ENCODE peak calls at places on chromosomes 1 and 21, in ten cellular contexts. L, O, F, V, I, P, B, X, K and W are unnamed samples. For H3K36me3, the result is how much of the 10 kb centered on the place peaks cover.

GRCh38 chr1:61058477-61059245 is 23.7 kb upstream of the NFIA start:
- DNase-seq in X (no peak), K (peak), O (peak), V (no peak), P (peak), L (peak), I (no peak), F (no peak), B (no peak), W (no peak)

GRCh38 chr1:87888456-87888855 is 559.8 kb downstream of the LMO4 start:
- DNase-seq in F (no peak), V (no peak), P (peak), I (no peak), X (no peak), K (peak), L (no peak), O (no peak), B (peak), W (no peak)

GRCh38 chr1:6241107-6241886 is 2.7 kb upstream of the HES3 start:
- DNase-seq in B (no peak), P (no peak), X (no peak), F (no peak), L (no peak), K (no peak), O (no peak), I (peak), V (peak), W (peak)

GRCh38 chr1:184520343-184520742 is 133.5 kb downstream of the C1orf21 start:
- DNase-seq in B (no peak), I (peak), X (no peak), P (no peak), L (no peak), F (peak), O (no peak), K (peak), V (no peak), W (no peak)

GRCh38 chr1:244461254-244462071 is at the start of gene CATSPERE:
- DNase-seq in O (peak), K (peak), F (peak), P (peak), L (peak), X (peak), V (peak), I (peak), B (peak), W (peak)

GRCh38 chr1:78053498-78053897 is 7.7 kb downstream of the GIPC2 start:
- DNase-seq in O (no peak), B (no peak), I (no peak), P (no peak), V (no peak), X (no peak), L (no peak), F (no peak), K (no peak), W (no peak)

GRCh38 chr1:183734600-183735036 is 70.3 kb upstream of the RGL1 start:
- DNase-seq in P (peak), F (peak), V (no peak), K (peak), L (peak), X (peak), B (peak), O (peak), I (peak), W (no peak)

GRCh38 chr1:18414321-18414720 is 66.4 kb upstream of the KLHDC7A start:
- DNase-seq in P (no peak), L (no peak), I (no peak), B (no peak), O (no peak), K (no peak), X (no peak), V (no peak), F (no peak), W (no peak)

GRCh38 chr21:44955141-44955802 is 15.4 kb downstream of the SLX9 start:
- DNase-seq in K (no peak), P (peak), X (no peak), F (no peak), B (peak), V (no peak), L (peak), I (no peak), O (peak), W (no peak)

GRCh38 chr1:94236630-94237290 is 624 bp downstream of the ARHGAP29 start:
- DNase-seq in V (no peak), L (peak), K (peak), X (no peak), F (peak), P (peak), I (peak), B (peak), O (peak), W (peak)

GRCh38 chr1:229699613-229700242 is 73.7 kb downstream of the URB2 start:
- DNase-seq in V (no peak), I (no peak), P (peak), L (peak), O (no peak), F (no peak), K (peak), B (peak), X (no peak), W (no peak)

GRCh38 chr1:51686450-51686849 is 69.6 kb downstream of the OSBPL9 start:
- DNase-seq in O (peak), B (peak), P (no peak), L (no peak), I (no peak), V (no peak), X (no peak), K (peak), F (no peak), W (no peak)
- H3K9ac ChIP-seq in O (no peak), B (no peak), P (no peak), L (no peak), I (no peak), V (no peak), X (no peak), K (no peak), F (no peak), W (no peak)

DNA sequence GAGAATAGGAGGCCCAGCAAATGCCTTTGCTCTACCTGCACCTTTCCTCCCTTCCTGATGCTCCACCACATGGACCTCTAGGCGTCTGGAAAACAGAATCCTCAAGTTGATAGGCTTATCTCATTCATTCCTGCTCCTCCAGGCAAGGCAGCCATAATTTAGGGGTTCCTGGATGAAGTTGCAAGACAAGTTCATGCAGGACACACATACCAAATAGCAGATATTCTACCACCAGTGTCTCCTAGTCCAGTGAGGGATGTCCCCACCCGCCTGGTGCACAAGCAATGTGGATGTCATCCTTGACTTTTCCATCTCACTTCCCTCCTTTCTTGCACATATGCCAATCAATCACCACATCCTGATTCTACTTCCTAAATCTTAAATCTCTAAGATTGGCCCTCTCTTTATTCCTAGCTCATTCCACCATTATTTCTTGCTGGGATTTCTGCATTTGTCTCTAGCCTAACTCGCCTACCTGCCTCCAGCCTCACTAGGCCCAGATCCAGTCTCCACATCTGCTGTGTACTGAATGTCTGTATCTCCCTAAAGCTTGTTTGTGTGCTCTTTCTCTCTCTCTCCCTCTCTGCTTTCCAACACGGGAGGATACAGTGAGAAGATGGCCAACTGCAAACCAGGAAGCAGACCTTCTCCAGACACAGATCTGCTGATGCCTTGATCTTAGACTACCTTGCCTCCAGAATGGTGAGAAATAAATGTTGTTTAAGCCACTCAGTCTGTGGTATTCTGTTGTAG is 40.5 kb downstream of the CD34 start:
- DNase-seq in B (no peak), K (no peak), F (no peak), I (no peak), P (no peak), L (no peak), O (no peak), V (no peak), X (no peak), W (no peak)
- H3K27ac ChIP-seq in B (no peak), K (no peak), F (no peak), I (no peak), P (no peak), L (no peak), O (no peak), V (no peak), X (no peak), W (no peak)

DNA sequence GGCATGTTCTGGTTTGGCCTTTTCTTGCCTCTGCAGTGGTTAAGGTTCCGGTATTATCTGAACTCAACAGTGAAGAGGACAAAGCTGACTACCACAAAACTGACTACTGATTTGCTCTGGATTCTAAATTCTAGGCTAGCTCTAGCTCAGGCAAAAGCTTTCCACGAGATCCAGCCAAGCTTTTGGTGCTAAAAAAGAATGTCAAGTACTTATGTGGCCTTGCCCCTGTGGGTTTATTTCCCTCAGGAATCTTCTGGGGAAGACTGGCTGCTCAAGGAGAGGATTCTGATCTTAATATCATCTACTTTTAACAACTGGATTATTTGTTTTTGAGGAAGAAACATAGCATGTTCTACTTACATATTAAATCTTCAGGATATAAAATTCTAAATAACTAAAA is 26.1 kb upstream of the MTMR11 start:
- DNase-seq in B (peak), K (no peak), V (no peak), P (peak), I (no peak), L (no peak), F (no peak), O (no peak), X (no peak), W (no peak)
- H3K36me3 ChIP-seq in B (under half), K (half or more), V (half or more), P (half or more), I (under half), L (under half), F (under half), O (under half), X (half or more), W (half or more)

DNA sequence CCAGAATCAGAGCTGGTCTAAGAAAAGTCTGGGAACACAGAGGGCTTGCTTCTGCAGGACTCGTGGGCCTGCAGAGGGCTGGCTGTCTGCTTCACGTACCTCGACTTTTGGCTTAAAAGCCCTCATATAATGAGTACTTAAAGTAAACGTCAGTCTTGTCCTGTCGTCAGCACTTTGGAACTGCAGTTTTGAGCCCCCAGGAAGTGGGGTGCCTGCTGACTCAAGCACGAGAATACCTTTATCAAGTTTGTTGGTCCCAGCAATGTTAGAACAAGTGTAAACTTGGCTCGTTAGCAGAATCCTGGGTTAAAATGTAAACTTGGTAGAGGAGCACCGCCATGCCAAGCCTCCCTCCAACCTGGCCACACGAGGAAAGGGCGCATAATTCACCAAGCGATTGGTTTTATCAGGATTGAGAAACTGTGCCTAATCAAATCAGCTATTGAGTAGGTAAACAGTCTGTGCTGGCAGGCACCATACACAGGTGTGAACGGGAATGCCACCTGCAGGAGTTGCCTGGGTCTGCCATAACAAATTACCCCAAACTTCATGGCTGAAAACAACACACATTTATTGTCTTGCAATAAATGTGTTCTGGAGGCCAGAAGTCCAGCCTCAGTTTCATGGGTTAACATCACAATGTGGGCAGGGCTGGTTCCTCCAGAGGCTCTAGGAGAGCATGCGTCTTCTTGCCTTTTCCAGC is 45.0 kb upstream of the FHAD1 start:
- DNase-seq in F (no peak), V (no peak), P (peak), X (no peak), K (no peak), O (no peak), I (no peak), B (no peak), L (no peak), W (no peak)
- H3K9ac ChIP-seq in F (no peak), V (no peak), P (no peak), X (no peak), K (no peak), O (no peak), I (no peak), B (no peak), L (no peak), W (no peak)

DNA sequence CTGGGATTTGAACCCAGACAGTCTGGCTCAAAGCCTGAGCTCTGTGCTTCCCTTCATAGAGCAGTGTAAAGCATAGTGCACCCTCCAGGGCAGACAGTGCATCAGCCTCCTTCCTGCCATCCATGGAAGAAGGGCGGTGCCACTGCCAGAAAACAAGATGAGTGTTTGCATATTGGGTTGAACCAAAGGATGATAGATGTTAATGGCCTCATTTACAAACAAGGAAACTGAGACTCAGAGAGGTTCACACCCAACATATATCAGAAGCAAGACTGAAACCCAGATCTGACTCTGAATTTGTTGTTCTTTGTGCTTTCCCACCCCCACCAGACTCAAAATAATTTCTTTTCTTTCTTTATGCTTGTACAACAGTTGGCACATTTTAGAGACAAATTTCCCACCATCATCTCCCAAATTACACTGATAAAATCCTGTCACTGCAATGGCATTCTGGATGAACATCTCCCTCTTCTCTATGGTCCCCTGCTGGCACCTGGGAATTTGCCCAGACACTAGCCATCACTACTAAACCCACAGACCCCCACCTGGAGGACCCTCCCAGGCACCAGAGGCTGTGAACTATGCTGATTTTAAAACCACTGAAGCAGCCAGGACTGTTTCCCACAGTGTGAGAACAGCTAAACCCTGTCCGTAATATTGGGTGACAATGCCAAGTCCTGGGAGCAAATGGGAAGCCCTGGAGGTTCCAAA is 45.4 kb upstream of the MPZL1 start:
- DNase-seq in I (no peak), L (no peak), X (no peak), F (no peak), P (no peak), K (no peak), O (no peak), B (no peak), V (no peak), W (no peak)
- H3K27ac ChIP-seq in I (no peak), L (no peak), X (no peak), F (no peak), P (no peak), K (no peak), O (no peak), B (no peak), V (no peak), W (no peak)

GRCh38 chr1:47367651-47368050 is 34.1 kb downstream of the CMPK1 start:
- DNase-seq in O (peak), I (no peak), F (no peak), V (no peak), L (peak), B (no peak), P (no peak), K (peak), X (no peak), W (no peak)

GRCh38 chr1:47374501-47374900 is 40.9 kb downstream of the CMPK1 start:
- DNase-seq in K (no peak), F (no peak), P (no peak), V (no peak), O (peak), I (no peak), X (no peak), L (peak), B (peak), W (no peak)

GRCh38 chr1:47371016-47371517 is 37.5 kb downstream of the CMPK1 start:
- DNase-seq in X (no peak), F (no peak), I (no peak), V (no peak), K (peak), P (no peak), L (no peak), B (peak), O (peak), W (no peak)
- H3K36me3 ChIP-seq in X (half or more), F (under half), I (under half), V (under half), K (under half), P (half or more), L (under half), B (under half), O (under half), W (half or more)

GRCh38 chr21:17693801-17694200 is 81.1 kb upstream of the BTG3 start:
- DNase-seq in K (no peak), B (no peak), I (no peak), X (no peak), P (no peak), O (no peak), L (no peak), F (no peak), V (no peak), W (no peak)
- H3K9ac ChIP-seq in K (no peak), B (no peak), I (no peak), X (no peak), P (no peak), O (no peak), L (no peak), F (no peak), V (no peak), W (no peak)